ENCODE peak calls at places on chromosomes 7 and 10, in four cellular contexts. N is HEK293T, T is WTC11, M is HepG2. K is an unnamed sample.

GRCh38 chr10:29588640-29589421 is 45.9 kb downstream of the SVIL start:
- DNase-seq in M (no peak), T (no peak), N (no peak), K (no peak)

GRCh38 chr10:93462881-93463280 is 19.3 kb downstream of the MYOF start:
- DNase-seq in M (no peak), T (no peak), N (no peak), K (no peak)

GRCh38 chr10:26697163-26697921 is at the start of gene PDSS1:
- DNase-seq in N (peak; percentile 79), T (peak; percentile 70), M (peak; percentile 46), K (peak; percentile 85)

GRCh38 chr10:61869276-61869675 is 32.2 kb upstream of the ARID5B start:
- DNase-seq in T (no peak), N (no peak), M (no peak), K (no peak)

GRCh38 chr10:89887830-89888229 is 186.4 kb downstream of the KIF20B start:
- DNase-seq in M (no peak), T (no peak), N (no peak), K (no peak)

GRCh38 chr10:21797984-21798765 is 205.4 kb downstream of the DNAJC1 start:
- DNase-seq in T (no peak), M (no peak), N (no peak), K (no peak)

GRCh38 chr10:72275351-72276012 is 1.8 kb downstream of the DDIT4 start:
- DNase-seq in T (no peak), M (no peak), N (no peak), K (peak; percentile 59)

GRCh38 chr10:28429573-28430216 is 103.2 kb upstream of the WAC start:
- DNase-seq in N (no peak), T (no peak), M (peak; percentile 59), K (peak; percentile 53)

GRCh38 chr10:3625959-3626751 is 158.9 kb downstream of the KLF6 start:
- DNase-seq in T (no peak), M (no peak), N (no peak), K (no peak)

GRCh38 chr7:44163591-44163990 is 22.5 kb upstream of the MYL7 start:
- DNase-seq in M (no peak), T (no peak), N (no peak), K (no peak)

GRCh38 chr7:150994141-150994837 is 3.5 kb downstream of the NOS3 start:
- DNase-seq in N (no peak), M (no peak), T (no peak), K (peak; percentile 96)

GRCh38 chr7:141697211-141697871 is 4.6 kb downstream of the DENND11 start:
- DNase-seq in N (no peak), M (no peak), T (no peak), K (no peak)

GRCh38 chr7:16951483-16952080 is 69.8 kb upstream of the AGR3 start:
- DNase-seq in M (no peak), N (no peak), T (no peak), K (no peak)

GRCh38 chr10:77943086-77943901 is 16.7 kb upstream of the DLG5 start:
- DNase-seq in N (no peak), M (peak; percentile 42), T (no peak), K (no peak)

GRCh38 chr10:1754506-1755177 is 17.3 kb upstream of the ADARB2 start:
- DNase-seq in N (no peak), M (no peak), T (peak; percentile 36), K (no peak)

GRCh38 chr10:114370993-114371392 is 33.3 kb downstream of the AFAP1L2 start:
- DNase-seq in N (no peak), T (no peak), M (no peak), K (no peak)

GRCh38 chr10:59904431-59905065 is 1.8 kb downstream of the CCDC6 start:
- DNase-seq in M (no peak), T (peak; percentile 39), N (no peak), K (no peak)

GRCh38 chr10:20887706-20888535 is 9.2 kb downstream of the NEBL start:
- DNase-seq in T (no peak), M (no peak), N (no peak), K (no peak)

GRCh38 chr7:76383089-76383944 is 24.5 kb upstream of the YWHAG start:
- DNase-seq in M (peak; percentile 64), T (peak; percentile 47), N (peak; percentile 55), K (peak; percentile 93)

GRCh38 chr7:141342664-141343400 is 208.4 kb upstream of the AGK start:
- DNase-seq in N (no peak), T (no peak), M (no peak), K (no peak)

GRCh38 chr10:126065751-126066150 is 169.4 kb downstream of the FANK1 start:
- DNase-seq in T (no peak), N (no peak), M (no peak), K (no peak)

GRCh38 chr7:44380179-44380830 is 54.9 kb upstream of the CAMK2B start:
- DNase-seq in N (no peak), M (no peak), T (no peak), K (no peak)

DNA sequence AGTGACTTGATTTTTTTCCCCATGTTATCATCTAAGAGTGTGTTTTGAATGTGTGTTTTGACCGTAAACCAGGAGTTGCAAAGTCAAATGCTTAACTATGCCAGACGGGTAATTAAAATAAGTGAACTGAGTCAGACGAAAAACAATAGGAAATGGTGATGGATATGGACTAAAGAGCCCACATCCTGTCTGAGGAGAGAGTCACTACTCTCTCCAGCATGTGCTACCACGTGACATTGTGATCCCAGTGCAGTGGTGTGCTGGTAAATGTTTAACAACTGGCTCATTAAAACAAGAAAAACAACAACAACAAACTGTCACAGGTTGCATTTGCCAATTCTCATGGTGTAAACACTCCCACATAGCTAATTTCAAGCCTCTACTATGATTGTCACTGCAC is 164.3 kb downstream of the SUGCT start:
- DNase-seq in T (no peak), M (no peak), N (no peak), K (no peak)
- TF ChIP-seq ELF4 in T (no peak), M (no peak), N (no peak), K (no peak)

DNA sequence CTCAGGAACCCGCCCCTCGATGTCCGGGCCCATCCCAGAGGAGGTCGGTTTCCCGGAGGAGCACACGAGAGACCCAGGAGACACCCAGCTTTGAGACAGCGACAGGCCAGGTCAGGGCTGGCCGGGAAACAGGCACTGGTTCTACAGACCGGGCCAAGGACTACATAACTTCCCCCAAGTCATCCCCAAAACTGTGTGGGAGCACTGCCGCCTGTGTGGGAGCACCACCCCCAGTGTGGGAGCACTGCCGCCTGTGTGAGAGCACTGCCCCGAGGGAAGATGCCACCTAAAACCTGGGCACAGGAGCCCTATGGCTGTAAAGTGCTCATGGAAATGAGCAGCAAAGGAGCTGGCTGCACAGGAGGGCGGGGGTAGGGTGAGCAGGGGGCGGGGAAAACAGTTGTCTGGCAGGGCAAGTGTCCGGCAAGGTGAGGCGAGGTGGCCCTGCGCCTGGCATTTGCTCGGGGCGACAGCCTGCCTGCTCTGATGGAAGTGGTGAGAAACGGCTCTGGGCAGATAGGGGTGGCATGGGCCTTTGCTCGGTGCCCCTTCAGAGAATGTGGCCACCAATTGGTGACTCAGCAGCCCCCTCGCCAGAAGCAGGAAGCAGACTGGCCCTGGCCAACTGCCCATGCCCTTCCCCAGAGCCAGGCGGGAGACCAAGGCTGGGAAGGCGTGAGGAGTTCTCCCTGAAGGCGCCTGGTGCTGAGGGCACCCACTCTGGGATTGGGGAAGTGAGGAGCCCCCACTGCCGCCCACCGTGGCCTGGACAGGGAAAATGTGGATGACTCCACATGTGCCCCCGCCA is 26.2 kb downstream of the PAPOLB start:
- DNase-seq in T (no peak), N (no peak), M (no peak), K (no peak)
- TF ChIP-seq ELF4 in T (no peak), N (no peak), M (no peak), K (no peak)

GRCh38 chr10:16611037-16611436 is 89.4 kb upstream of the C1QL3 start:
- DNase-seq in M (no peak), N (no peak), T (no peak), K (no peak)
- TF ChIP-seq ELF4 in M (no peak), N (no peak), T (no peak), K (no peak)

DNA sequence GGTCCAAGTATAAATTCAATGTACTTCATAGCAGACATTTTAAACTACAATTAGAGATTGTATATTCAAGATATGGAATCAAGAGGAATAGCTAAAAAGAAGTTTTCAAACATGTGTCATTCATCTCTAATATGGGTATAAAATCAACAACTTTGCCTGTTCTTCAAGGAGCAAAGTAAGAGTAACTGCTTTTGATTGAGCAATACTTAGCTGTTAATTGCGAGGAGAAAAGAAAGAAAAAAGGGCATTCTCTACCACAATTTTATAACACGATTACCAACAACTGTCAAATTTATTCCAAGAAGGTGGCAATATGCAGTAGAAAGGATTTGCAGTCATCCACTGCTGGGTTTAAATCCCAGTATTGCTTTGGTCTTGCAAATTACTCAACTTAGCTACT is 146.3 kb upstream of the PTN start:
- DNase-seq in M (no peak), N (no peak), T (no peak), K (no peak)
- TF ChIP-seq ELF4 in M (no peak), N (no peak), T (no peak), K (no peak)

GRCh38 chr7:101418694-101419093 is 56.0 kb downstream of the COL26A1 start:
- DNase-seq in N (no peak), M (no peak), T (no peak), K (no peak)

GRCh38 chr7:101420436-101420835 is 57.8 kb downstream of the COL26A1 start:
- DNase-seq in M (no peak), N (peak; percentile 37), T (peak; percentile 88), K (peak; percentile 58)

GRCh38 chr7:101421123-101421522 is 58.4 kb downstream of the COL26A1 start:
- DNase-seq in N (no peak), T (no peak), M (no peak), K (no peak)

GRCh38 chr7:101422361-101423195 is 59.9 kb downstream of the COL26A1 start:
- DNase-seq in M (no peak), N (no peak), T (no peak), K (no peak)

GRCh38 chr7:101419831-101420230 is 57.2 kb downstream of the COL26A1 start:
- DNase-seq in N (no peak), M (no peak), T (no peak), K (no peak)
- TF ChIP-seq ELF4 in N (no peak), M (no peak), T (no peak), K (no peak)